ENCODE peak calls at places on chromosome 5, in five cellular contexts. D, U, M, R and A are unnamed samples.

GRCh38 chr5:69493235-69493925 is 790 bp downstream of the OCLN start:
- DNase-seq in D (no peak), U (peak; percentile 39), R (peak; percentile 8), M (no peak), A (no peak)

GRCh38 chr5:135174315-135175096 is 140.5 kb upstream of the PITX1 start:
- DNase-seq in U (no peak), D (no peak), R (no peak), M (no peak), A (no peak)

GRCh38 chr5:80590766-80591165 is 20.7 kb upstream of the ANKRD34B start:
- DNase-seq in U (no peak), M (no peak), D (no peak), R (no peak), A (no peak)

GRCh38 chr5:134533115-134533815 is 7.8 kb downstream of the JADE2 start:
- DNase-seq in D (no peak), U (peak; percentile 38), M (no peak), R (no peak), A (no peak)

GRCh38 chr5:75964008-75964407 is 119.2 kb upstream of the SV2C start:
- DNase-seq in U (no peak), M (no peak), R (no peak), D (no peak), A (no peak)

GRCh38 chr5:74075496-74075895 is 449.5 kb downstream of the ARHGEF28 start:
- DNase-seq in D (no peak), U (no peak), R (no peak), M (no peak), A (no peak)

GRCh38 chr5:34957857-34958690 is 28.7 kb downstream of the DNAJC21 start:
- DNase-seq in R (no peak), M (no peak), D (no peak), U (peak; percentile 46), A (no peak)

GRCh38 chr5:98969400-98969799 is 40.6 kb upstream of the CHD1 start:
- DNase-seq in M (no peak), R (no peak), U (no peak), D (no peak), A (no peak)

GRCh38 chr5:180830253-180831138 is 27.9 kb upstream of the MGAT1 start:
- DNase-seq in R (peak; percentile 40), D (peak; percentile 53), M (peak; percentile 23), U (peak; percentile 58), A (no peak)

GRCh38 chr5:141488591-141489478 is at the start of gene PCDHGC5:
- DNase-seq in M (no peak), R (no peak), D (no peak), U (peak; percentile 87), A (no peak)